ENCODE peak calls at places on chromosomes 13 and 19, in six cellular contexts. Z, F, U, O, N and S are unnamed samples.

GRCh38 chr13:75480691-75481175 is 1.2 kb downstream of the TBC1D4 start:
- DNase-seq in Z (peak; percentile 74), F (no peak), U (peak; percentile 55), O (peak; percentile 65), N (no peak), S (peak; percentile 60)

GRCh38 chr19:10643968-10644290 is 10.2 kb upstream of the ILF3 start:
- DNase-seq in Z (no peak), F (no peak), U (no peak), O (no peak), N (no peak), S (no peak)

GRCh38 chr13:30850867-30851211 is 55.2 kb upstream of the MEDAG start:
- DNase-seq in Z (no peak), F (no peak), U (no peak), O (no peak), N (no peak), S (no peak)

GRCh38 chr19:19049406-19049805 is 14.4 kb upstream of the SLC25A42 start:
- DNase-seq in Z (no peak), F (no peak), U (no peak), O (no peak), N (no peak), S (no peak)

GRCh38 chr19:35204799-35205732 is 23.5 kb downstream of the FAM187B start:
- DNase-seq in Z (peak; percentile 85), F (no peak), U (no peak), O (no peak), N (no peak), S (no peak)

GRCh38 chr19:56765107-56765506 is 75.4 kb downstream of the PEG3 start:
- DNase-seq in Z (no peak), F (no peak), U (peak; percentile 57), O (no peak), N (no peak), S (no peak)

GRCh38 chr19:42206871-42207755 is 10.4 kb downstream of the DEDD2 start:
- DNase-seq in Z (no peak), F (no peak), U (peak; percentile 83), O (no peak), N (no peak), S (no peak)

GRCh38 chr13:84590663-84591062 is 708.4 kb upstream of the SLITRK1 start:
- DNase-seq in Z (no peak), F (no peak), U (no peak), O (no peak), N (no peak), S (no peak)

GRCh38 chr19:30557212-30557611 is 185.0 kb downstream of the ZNF536 start:
- DNase-seq in Z (no peak), F (no peak), U (no peak), O (no peak), N (no peak), S (no peak)

GRCh38 chr13:56700324-56700723 is 440.4 kb upstream of the PRR20A start:
- DNase-seq in Z (no peak), F (no peak), U (no peak), O (no peak), N (no peak), S (peak; percentile 29)

GRCh38 chr19:8640402-8641004 is 10.1 kb downstream of the NFILZ start:
- DNase-seq in Z (no peak), F (no peak), U (no peak), O (no peak), N (no peak), S (no peak)

GRCh38 chr13:25432686-25433085 is 60.9 kb downstream of the ATP8A2 start:
- DNase-seq in Z (no peak), F (no peak), U (no peak), O (no peak), N (no peak), S (no peak)